ENCODE peak calls at places on chromosome 11, in nine cellular contexts. P is IMR-90; S is OCI-LY7; M is AG09309; V is CD8-positive, alpha-beta T cell; N is body of pancreas; B is WTC11; O is psoas muscle; I is AG10803. Q is an unnamed sample.

GRCh38 chr11:69437876-69438205 is 43.6 kb upstream of the LINC01488 start:
- DNase-seq in P (no peak), S (no peak), M (no peak), V (no peak), N (no peak), B (no peak), O (no peak), I (no peak), Q (no peak)

GRCh38 chr11:107565219-107565937 is at the start of gene ALKBH8:
- DNase-seq in P (peak), S (peak), M (no peak), V (peak), N (peak), B (peak), O (peak), I (peak), Q (peak)

GRCh38 chr11:70270877-70271634 is 566 bp downstream of the PPFIA1 start:
- DNase-seq in P (peak), S (peak), M (peak), V (no peak), N (peak), B (peak), O (peak), I (peak), Q (no peak)

GRCh38 chr11:67437082-67437821 is at the start of gene PTPRCAP:
- DNase-seq in P (no peak), S (peak), M (no peak), V (peak), N (no peak), B (peak), O (no peak), I (no peak), Q (peak)

GRCh38 chr11:130428271-130428670 is at the start of gene ADAMTS8:
- DNase-seq in P (no peak), S (no peak), M (no peak), V (no peak), N (no peak), B (no peak), O (no peak), I (no peak), Q (no peak)

GRCh38 chr11:112523477-112523876 is 262.8 kb upstream of the PLET1 start:
- DNase-seq in P (no peak), S (no peak), M (no peak), V (no peak), N (peak), B (peak), O (no peak), I (peak), Q (no peak)

GRCh38 chr11:289706-290620 is 1.0 kb downstream of the PGGHG start:
- DNase-seq in P (no peak), S (no peak), M (no peak), V (peak), N (peak), B (peak), O (peak), I (no peak), Q (peak)

GRCh38 chr11:96002754-96003290 is 78.9 kb upstream of the MTMR2 start:
- DNase-seq in P (no peak), S (no peak), M (no peak), V (no peak), N (no peak), B (no peak), O (no peak), I (no peak), Q (no peak)

GRCh38 chr11:6667733-6668374 is 12.2 kb upstream of the DCHS1 start:
- DNase-seq in P (peak), S (peak), M (no peak), V (peak), N (no peak), B (no peak), O (no peak), I (peak), Q (no peak)

GRCh38 chr11:130042093-130042591 is 27.6 kb upstream of the APLP2 start:
- DNase-seq in P (peak), S (peak), M (peak), V (no peak), N (no peak), B (no peak), O (no peak), I (peak), Q (no peak)

GRCh38 chr11:126329644-126330200 is 25.8 kb upstream of the ST3GAL4 start:
- DNase-seq in P (peak), S (no peak), M (no peak), V (no peak), N (no peak), B (no peak), O (no peak), I (peak), Q (no peak)

GRCh38 chr11:125165664-125166346 is 1.3 kb downstream of the PKNOX2 start:
- DNase-seq in P (peak), S (no peak), M (no peak), V (no peak), N (no peak), B (no peak), O (no peak), I (no peak), Q (no peak)

GRCh38 chr11:74493816-74494630 is 499 bp upstream of the LIPT2 start:
- DNase-seq in P (peak), S (no peak), M (peak), V (no peak), N (no peak), B (no peak), O (no peak), I (peak), Q (no peak)

GRCh38 chr11:11895672-11896071 is 53.9 kb downstream of the USP47 start:
- DNase-seq in P (peak), S (no peak), M (no peak), V (no peak), N (no peak), B (no peak), O (no peak), I (peak), Q (no peak)
- TF ChIP-seq CTCF in P (peak), S (peak), M (peak), V (no peak), N (no peak), B (no peak), O (no peak), I (peak), Q (no peak)

DNA sequence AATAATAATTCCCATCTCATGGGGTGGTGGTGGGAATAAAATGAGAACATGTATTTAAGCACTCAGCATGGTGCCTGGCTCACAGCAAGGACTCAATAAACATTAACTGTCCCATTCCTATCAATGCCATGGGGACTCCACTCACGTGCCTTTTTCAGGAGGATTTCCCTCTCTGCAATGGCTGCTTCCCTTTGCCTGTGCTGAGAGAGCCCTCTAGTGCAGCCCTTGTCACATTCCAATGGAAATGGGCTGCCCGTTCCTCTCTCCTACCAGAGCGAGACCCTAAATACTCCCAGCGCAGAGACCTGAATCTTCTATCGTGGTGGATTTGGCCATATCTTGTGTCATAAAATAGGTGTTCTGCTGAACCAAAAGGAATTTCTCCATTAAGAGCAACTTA is 621.5 kb upstream of the B3GAT1 start:
- DNase-seq in P (no peak), S (no peak), M (no peak), V (no peak), N (no peak), B (peak), O (no peak), I (no peak), Q (no peak)
- TF ChIP-seq CTCF in P (no peak), S (no peak), M (no peak), V (no peak), N (no peak), B (no peak), O (no peak), I (no peak), Q (no peak)

GRCh38 chr11:114031599-114032320 is 27.8 kb upstream of the ZBTB16 start:
- DNase-seq in P (no peak), S (no peak), M (no peak), V (no peak), N (no peak), B (no peak), O (no peak), I (no peak), Q (no peak)

GRCh38 chr11:114026355-114026754 is 33.2 kb upstream of the ZBTB16 start:
- DNase-seq in P (no peak), S (peak), M (no peak), V (no peak), N (no peak), B (peak), O (no peak), I (no peak), Q (no peak)

GRCh38 chr11:114025329-114025907 is 34.1 kb upstream of the ZBTB16 start:
- DNase-seq in P (no peak), S (no peak), M (no peak), V (no peak), N (no peak), B (no peak), O (no peak), I (no peak), Q (no peak)

GRCh38 chr11:114027396-114027795 is 32.1 kb upstream of the ZBTB16 start:
- DNase-seq in P (no peak), S (no peak), M (no peak), V (no peak), N (no peak), B (no peak), O (no peak), I (no peak), Q (no peak)

GRCh38 chr11:114027941-114028340 is 31.6 kb upstream of the ZBTB16 start:
- DNase-seq in P (no peak), S (peak), M (no peak), V (no peak), N (no peak), B (no peak), O (no peak), I (no peak), Q (no peak)
- TF ChIP-seq CTCF in P (no peak), S (peak), M (peak), V (no peak), N (no peak), B (no peak), O (peak), I (no peak), Q (no peak)

GRCh38 chr11:35617316-35617686 is 959 bp upstream of the FJX1 start:
- DNase-seq in P (no peak), S (no peak), M (no peak), V (no peak), N (no peak), B (no peak), O (no peak), I (no peak), Q (no peak)

GRCh38 chr11:35617687-35618496 is at the start of gene FJX1:
- DNase-seq in P (peak), S (no peak), M (peak), V (no peak), N (peak), B (peak), O (peak), I (peak), Q (peak)

GRCh38 chr11:35619754-35620640 is 1.7 kb downstream of the FJX1 start:
- DNase-seq in P (peak), S (no peak), M (no peak), V (no peak), N (no peak), B (peak), O (peak), I (no peak), Q (peak)

GRCh38 chr11:35618497-35619029 is 303 bp downstream of the FJX1 start:
- DNase-seq in P (peak), S (no peak), M (no peak), V (no peak), N (peak), B (no peak), O (no peak), I (no peak), Q (peak)

GRCh38 chr11:35619030-35619753 is 932 bp downstream of the FJX1 start:
- DNase-seq in P (peak), S (no peak), M (no peak), V (no peak), N (peak), B (peak), O (peak), I (peak), Q (peak)
- TF ChIP-seq CTCF in P (no peak), S (no peak), M (no peak), V (no peak), N (no peak), B (no peak), O (no peak), I (no peak), Q (no peak)

GRCh38 chr11:103659743-103660142 is 376.7 kb upstream of the DDI1 start:
- DNase-seq in P (peak), S (no peak), M (no peak), V (no peak), N (no peak), B (no peak), O (no peak), I (no peak), Q (no peak)

GRCh38 chr11:103661991-103662390 is 374.4 kb upstream of the DDI1 start:
- DNase-seq in P (no peak), S (no peak), M (no peak), V (no peak), N (no peak), B (no peak), O (no peak), I (no peak), Q (no peak)

GRCh38 chr11:103661185-103661584 is 375.3 kb upstream of the DDI1 start:
- DNase-seq in P (no peak), S (no peak), M (no peak), V (no peak), N (peak), B (no peak), O (no peak), I (no peak), Q (no peak)

GRCh38 chr11:103656382-103656781 is 380.1 kb upstream of the DDI1 start:
- DNase-seq in P (no peak), S (no peak), M (no peak), V (no peak), N (no peak), B (no peak), O (no peak), I (no peak), Q (no peak)

DNA sequence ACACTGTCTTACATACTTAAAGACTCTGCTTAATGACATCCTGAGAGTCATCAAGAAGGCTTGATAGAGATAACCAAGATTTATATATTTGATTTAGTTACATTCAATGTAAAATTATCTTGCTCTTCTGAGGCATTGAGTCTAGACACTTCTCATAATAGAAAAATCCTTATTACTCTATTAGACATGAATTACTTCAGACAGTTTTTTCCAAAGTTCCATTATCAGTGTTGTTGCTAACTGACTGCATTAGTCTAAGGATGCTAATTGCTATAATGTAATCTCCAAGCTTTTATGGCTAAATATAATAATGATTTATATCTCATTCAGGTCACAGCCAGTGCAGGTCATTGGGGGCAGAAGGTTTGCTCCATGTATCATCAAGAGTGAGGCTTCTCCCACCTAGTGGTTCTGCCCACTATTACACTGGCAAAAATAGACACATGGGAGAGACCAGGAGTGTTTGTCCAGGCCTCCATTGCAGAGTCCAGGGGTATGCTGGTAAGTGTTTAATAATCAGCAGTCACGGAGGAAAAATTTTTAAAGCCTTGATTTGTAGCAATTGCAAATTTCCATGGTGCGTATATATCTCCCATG is 377.2 kb upstream of the DDI1 start:
- DNase-seq in P (no peak), S (no peak), M (no peak), V (no peak), N (no peak), B (peak), O (no peak), I (peak), Q (no peak)
- TF ChIP-seq CTCF in P (peak), S (no peak), M (peak), V (no peak), N (no peak), B (peak), O (no peak), I (peak), Q (no peak)

GRCh38 chr11:14638561-14638960 is 5.0 kb upstream of the PDE3B start:
- DNase-seq in P (no peak), S (no peak), M (no peak), V (no peak), N (no peak), B (no peak), O (no peak), I (no peak), Q (no peak)
- TF ChIP-seq CTCF in P (no peak), S (no peak), M (no peak), V (no peak), N (no peak), B (no peak), O (no peak), I (no peak), Q (no peak)

GRCh38 chr11:2164861-2165555 is 4.0 kb upstream of the INS start:
- DNase-seq in P (no peak), S (no peak), M (no peak), V (no peak), N (no peak), B (no peak), O (no peak), I (no peak), Q (no peak)

GRCh38 chr11:2167141-2168045 is 4.2 kb downstream of the TH start:
- DNase-seq in P (no peak), S (no peak), M (no peak), V (no peak), N (no peak), B (no peak), O (no peak), I (no peak), Q (no peak)

GRCh38 chr11:2168286-2169000 is 3.2 kb downstream of the TH start:
- DNase-seq in P (no peak), S (no peak), M (no peak), V (no peak), N (no peak), B (no peak), O (no peak), I (no peak), Q (no peak)

GRCh38 chr11:2165571-2165970 is 4.6 kb upstream of the INS start:
- DNase-seq in P (no peak), S (no peak), M (no peak), V (no peak), N (no peak), B (no peak), O (no peak), I (no peak), Q (no peak)

DNA sequence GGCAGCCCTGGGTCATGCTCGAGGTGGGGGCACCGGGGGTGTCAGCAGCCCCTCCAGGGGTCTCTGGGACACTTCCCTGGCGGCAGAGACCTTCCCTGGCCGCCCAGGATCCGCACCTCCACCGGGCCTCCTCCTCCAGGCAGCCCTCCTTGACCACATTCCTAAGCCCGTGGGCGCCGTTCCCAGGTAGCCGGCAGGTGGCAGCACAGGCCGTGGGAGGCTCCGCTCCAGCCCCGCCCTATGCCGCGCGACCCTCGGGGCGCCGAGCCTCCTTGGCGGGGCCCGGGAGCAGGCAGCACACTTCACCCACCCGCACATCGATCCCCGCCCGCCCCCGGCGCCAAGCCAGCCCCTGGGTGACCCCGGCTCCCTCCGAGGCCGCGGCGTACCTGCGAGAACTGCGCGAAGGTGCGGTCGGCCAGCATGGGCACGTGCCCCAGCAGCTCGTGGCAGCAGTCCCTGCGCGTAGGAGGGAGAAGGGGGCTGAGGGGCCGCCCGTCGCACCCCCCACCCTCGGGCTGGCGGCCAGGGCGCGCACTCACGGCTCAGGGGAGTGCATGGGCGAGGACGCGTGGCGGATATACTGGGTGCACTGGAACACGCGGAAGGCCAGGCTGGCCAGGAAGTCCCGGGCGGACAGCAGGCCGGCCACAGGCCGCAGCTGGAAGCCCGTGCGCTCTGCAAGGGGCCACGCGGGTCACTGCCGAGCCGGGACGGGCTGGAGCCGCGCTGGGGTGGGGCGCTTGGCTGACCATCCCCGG is 5.3 kb upstream of the INS start:
- DNase-seq in P (no peak), S (no peak), M (no peak), V (peak), N (no peak), B (peak), O (no peak), I (no peak), Q (no peak)
- TF ChIP-seq CTCF in P (peak), S (peak), M (peak), V (peak), N (peak), B (no peak), O (peak), I (peak), Q (no peak)

DNA sequence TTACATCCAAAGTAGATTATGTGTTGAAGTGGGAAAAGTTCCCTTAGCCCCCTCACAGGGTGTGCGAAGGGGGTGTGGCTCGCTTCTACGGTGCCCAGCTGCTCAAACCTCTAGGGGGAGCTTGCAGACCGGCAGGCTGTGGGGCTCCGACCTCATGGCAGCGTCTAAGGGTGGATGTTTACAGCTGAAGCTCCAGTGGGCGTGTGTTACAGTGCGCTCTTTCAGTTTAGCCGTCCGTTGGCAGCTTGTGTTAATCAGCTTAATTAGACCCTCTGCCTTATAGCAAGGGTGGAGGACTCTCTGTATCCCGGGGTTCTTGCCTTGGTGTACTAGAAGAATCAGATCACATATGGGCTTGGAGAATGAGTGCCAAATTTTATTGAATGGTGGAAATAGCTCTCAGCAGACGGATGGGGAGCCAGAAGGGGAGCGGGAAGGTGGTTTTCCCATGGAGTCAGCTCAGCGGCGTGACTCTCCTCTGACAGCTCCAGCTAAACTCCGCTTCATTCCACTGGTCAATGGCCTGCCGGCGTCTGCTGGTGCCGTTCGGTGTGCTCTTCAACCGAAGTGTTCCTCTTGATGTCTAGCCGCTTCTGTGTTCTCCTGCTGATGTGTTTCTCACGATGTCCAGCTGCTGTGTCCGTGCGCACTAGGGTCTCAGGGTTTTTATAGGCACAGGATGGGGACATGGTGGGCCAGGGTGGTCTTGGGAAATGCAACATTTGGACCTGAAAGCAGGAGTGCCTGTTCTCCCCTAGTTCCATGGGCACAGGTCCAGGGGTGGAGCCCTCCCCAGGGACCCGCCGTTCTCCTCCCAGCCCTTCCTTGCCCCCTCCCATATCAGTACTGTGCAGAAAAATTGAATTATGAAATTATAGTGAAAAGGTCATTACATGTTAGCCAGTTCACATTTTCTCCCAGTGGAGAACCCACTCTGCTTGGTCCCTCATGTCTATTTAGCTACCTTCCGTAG is 28.6 kb upstream of the OR10G7 start:
- DNase-seq in P (peak), S (peak), M (peak), V (no peak), N (peak), B (peak), O (peak), I (peak), Q (no peak)
- TF ChIP-seq CTCF in P (peak), S (peak), M (peak), V (no peak), N (peak), B (peak), O (peak), I (peak), Q (no peak)

Q was measured in activated B cell treated with CpG ODN at 0.5 μM for 24 hours.